ENCODE peak calls at places on chromosomes 16 and 17, in eight cellular contexts. E, Y, K, F, N, J, V and I are unnamed samples.

GRCh38 chr16:24257965-24258364 is 1.8 kb downstream of the CACNG3 start:
- DNase-seq in K (no peak), N (no peak), Y (peak), E (no peak), V (no peak), F (no peak), J (no peak), I (no peak)

GRCh38 chr16:57284206-57284951 is at the start of gene PLLP:
- DNase-seq in V (no peak), J (peak), N (peak), F (peak), E (peak), K (peak), Y (peak), I (no peak)

GRCh38 chr17:51999654-52000053 is 158.9 kb downstream of the CA10 start:
- DNase-seq in J (no peak), E (no peak), N (no peak), V (no peak), K (no peak), Y (no peak), F (no peak), I (no peak)

GRCh38 chr17:32801641-32802040 is 75.3 kb downstream of the MYO1D start:
- DNase-seq in V (no peak), J (no peak), F (no peak), Y (no peak), K (no peak), E (no peak), N (no peak), I (no peak)

GRCh38 chr17:1735418-1735817 is 7.3 kb upstream of the SERPINF2 start:
- DNase-seq in N (no peak), Y (no peak), J (no peak), E (no peak), K (no peak), F (no peak), V (no peak), I (no peak)

GRCh38 chr16:66746682-66747081 is 4.7 kb downstream of the DYNC1LI2 start:
- DNase-seq in V (no peak), F (no peak), N (peak), Y (peak), J (no peak), E (no peak), K (no peak), I (no peak)

GRCh38 chr17:82924214-82924613 is 84.4 kb upstream of the ZNF750 start:
- DNase-seq in E (no peak), F (no peak), Y (no peak), J (no peak), N (no peak), V (no peak), K (no peak), I (no peak)

GRCh38 chr17:55407641-55408566 is 13.7 kb downstream of the MMD start:
- DNase-seq in Y (no peak), N (no peak), J (no peak), V (no peak), F (no peak), K (no peak), E (no peak), I (no peak)

GRCh38 chr16:83956336-83957289 is 3.6 kb downstream of the OSGIN1 start:
- DNase-seq in E (peak), N (peak), J (peak), Y (peak), V (peak), F (peak), K (peak), I (peak)

GRCh38 chr17:69447726-69448125 is 33.2 kb downstream of the MAP2K6 start:
- DNase-seq in E (no peak), K (no peak), J (no peak), N (no peak), Y (no peak), F (no peak), V (no peak), I (no peak)

GRCh38 chr17:74730491-74731346 is 6.3 kb upstream of the RAB37 start:
- DNase-seq in K (no peak), F (no peak), V (no peak), N (peak), J (no peak), E (no peak), Y (no peak), I (no peak)

GRCh38 chr16:19179890-19180490 is 11.9 kb downstream of the SYT17 start:
- DNase-seq in V (no peak), N (peak), J (peak), E (peak), K (peak), Y (peak), F (peak), I (no peak)

GRCh38 chr16:80720759-80721470 is 83.5 kb downstream of the CDYL2 start:
- DNase-seq in K (peak), J (no peak), N (no peak), E (no peak), F (no peak), V (no peak), Y (no peak), I (no peak)

GRCh38 chr16:1870365-1871082 is 1.4 kb downstream of the MEIOB start:
- DNase-seq in F (no peak), V (peak), E (no peak), K (peak), N (no peak), J (no peak), Y (peak), I (no peak)

GRCh38 chr16:86252596-86252995 is 257.7 kb upstream of the FOXF1 start:
- DNase-seq in N (peak), J (peak), E (no peak), V (no peak), F (peak), K (no peak), Y (peak), I (no peak)

GRCh38 chr16:27317738-27318398 is 4.1 kb downstream of the IL4R start:
- DNase-seq in E (no peak), Y (no peak), K (no peak), N (peak), J (no peak), F (no peak), V (no peak), I (no peak)

GRCh38 chr17:66533572-66533971 is 231.2 kb downstream of the PRKCA start:
- DNase-seq in F (peak), V (peak), N (no peak), J (no peak), K (no peak), Y (no peak), E (no peak), I (no peak)

GRCh38 chr17:54945671-54946070 is 22.8 kb downstream of the COX11 start:
- DNase-seq in F (no peak), V (no peak), Y (peak), N (no peak), K (no peak), J (no peak), E (no peak), I (no peak)

GRCh38 chr17:66987059-66987616 is 22.6 kb downstream of the CACNG4 start:
- DNase-seq in J (no peak), F (no peak), V (no peak), K (no peak), E (no peak), Y (no peak), N (no peak), I (no peak)

GRCh38 chr16:65967376-65967775 is 399.1 kb upstream of the CDH5 start:
- DNase-seq in K (no peak), F (no peak), E (no peak), V (no peak), N (no peak), J (no peak), Y (no peak), I (no peak)

GRCh38 chr17:81256616-81257015 is 17.5 kb downstream of the NDUFAF8 start:
- DNase-seq in Y (peak), N (no peak), E (no peak), V (no peak), J (no peak), K (no peak), F (no peak), I (no peak)

GRCh38 chr17:66837226-66837625 is 2.3 kb downstream of the CACNG5 start:
- DNase-seq in K (no peak), F (no peak), V (no peak), N (no peak), Y (no peak), J (no peak), E (no peak), I (no peak)

GRCh38 chr16:66754819-66755218 is 3.4 kb upstream of the DYNC1LI2 start:
- DNase-seq in Y (no peak), N (no peak), V (no peak), J (no peak), K (no peak), F (no peak), E (no peak), I (no peak)

GRCh38 chr17:72592242-72592966 is 471.6 kb downstream of the SOX9 start:
- DNase-seq in N (peak), J (peak), K (peak), E (peak), V (peak), Y (peak), F (peak), I (no peak)

GRCh38 chr17:54063639-54064038 is 240.9 kb downstream of the KIF2B start:
- DNase-seq in N (no peak), V (no peak), J (no peak), Y (no peak), E (no peak), F (no peak), K (peak), I (no peak)

GRCh38 chr16:75555213-75555706 is 792 bp downstream of the TMEM231 start:
- DNase-seq in K (peak), E (peak), V (peak), N (peak), J (peak), F (peak), Y (peak), I (peak)

GRCh38 chr17:39167492-39167891 is 1.5 kb upstream of the ARL5C start:
- DNase-seq in K (no peak), E (no peak), N (no peak), J (no peak), Y (no peak), V (no peak), F (no peak), I (no peak)

GRCh38 chr17:49836111-49837030 is 11.5 kb downstream of the TAC4 start:
- DNase-seq in Y (peak), F (no peak), J (no peak), V (no peak), K (no peak), N (no peak), E (no peak), I (peak)

DNA sequence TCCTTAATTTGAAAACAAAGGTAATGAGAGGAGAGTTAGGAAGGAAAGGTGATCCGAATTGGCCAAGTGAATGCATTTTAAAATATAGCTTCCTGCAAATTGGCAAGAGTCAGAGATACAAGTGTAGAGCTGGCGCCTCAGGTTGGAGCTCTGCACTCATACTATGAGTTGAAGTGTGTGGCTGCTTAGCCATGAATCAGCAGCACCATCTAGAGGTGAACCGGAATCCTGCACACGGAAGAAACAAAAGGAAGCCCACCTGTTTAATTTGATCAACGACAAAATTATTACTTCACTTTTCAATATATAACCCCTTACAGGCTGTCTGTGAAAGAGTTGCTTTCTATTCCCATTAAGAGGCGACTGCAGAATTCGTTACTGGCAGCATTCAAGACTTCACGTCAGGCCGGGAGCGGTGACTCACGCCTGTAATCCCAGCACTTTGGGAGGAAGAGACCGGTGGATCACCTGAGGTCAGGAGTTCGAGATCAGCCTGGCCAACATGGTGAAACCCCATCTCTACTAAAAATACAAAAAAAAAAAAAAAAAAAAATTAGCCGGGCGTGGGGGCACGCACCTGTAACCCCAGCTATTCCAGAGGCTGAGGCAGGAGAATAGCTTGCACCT is 1253.7 kb upstream of the CDH8 start:
- DNase-seq in K (peak), J (peak), N (peak), E (peak), F (peak), V (no peak), Y (peak), I (no peak)
- TF ChIP-seq CTCF in K (peak), J (peak), N (peak), E (peak), F (peak), V (peak), Y (peak), I (no peak)

GRCh38 chr17:47427985-47428384 is 102.9 kb upstream of the NPEPPS start:
- DNase-seq in E (no peak), N (no peak), F (no peak), J (no peak), K (no peak), V (no peak), Y (no peak), I (no peak)

DNA sequence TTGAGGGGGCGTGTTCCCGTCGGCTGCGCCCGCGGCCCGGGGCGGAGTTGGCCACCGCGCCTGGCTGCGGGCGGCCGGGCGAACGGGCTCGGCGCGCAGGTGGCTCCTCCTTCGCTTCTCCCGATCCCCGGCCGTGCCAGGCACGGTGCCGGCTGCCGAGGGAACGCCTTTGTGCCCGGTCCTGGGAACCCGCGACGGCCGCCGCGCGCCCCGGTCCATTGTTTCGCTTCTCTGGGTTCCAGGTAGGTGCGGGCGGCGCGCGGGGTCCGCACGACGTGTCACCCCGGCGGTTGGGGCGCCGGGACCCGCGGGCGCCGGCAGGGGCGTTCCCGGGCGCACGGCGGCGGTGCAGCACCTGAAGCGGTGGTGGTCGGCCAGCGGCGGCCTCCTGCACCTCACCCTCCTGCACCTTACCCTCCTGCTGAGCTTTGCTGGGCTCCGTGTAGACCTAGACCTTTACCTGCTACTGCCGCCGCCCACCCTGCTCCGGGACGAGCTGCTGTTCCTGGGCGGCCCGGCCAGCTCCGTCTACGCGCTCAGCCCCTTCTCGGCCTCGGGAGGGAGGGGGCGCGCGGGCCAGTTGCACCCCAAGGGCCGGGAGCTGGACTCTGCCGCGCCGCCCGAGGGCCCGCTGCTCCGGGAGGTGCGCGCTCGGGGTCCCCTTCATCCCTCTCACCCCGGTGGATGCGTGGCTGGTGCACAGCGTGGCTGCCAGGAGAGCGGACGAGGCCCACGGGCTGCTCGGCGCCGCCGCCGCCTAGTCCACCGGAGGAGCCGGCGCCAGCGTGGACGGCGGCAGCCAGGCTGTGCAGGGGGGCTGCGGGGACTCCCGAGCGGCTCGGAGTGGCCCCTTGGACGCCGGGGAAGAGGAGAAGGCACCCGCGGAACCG is 99.9 kb downstream of the EFCAB13 start:
- DNase-seq in J (no peak), N (peak), F (peak), Y (peak), V (no peak), E (no peak), K (peak), I (no peak)
- TF ChIP-seq CTCF in J (no peak), N (no peak), F (no peak), Y (no peak), V (no peak), E (no peak), K (no peak), I (no peak)

DNA sequence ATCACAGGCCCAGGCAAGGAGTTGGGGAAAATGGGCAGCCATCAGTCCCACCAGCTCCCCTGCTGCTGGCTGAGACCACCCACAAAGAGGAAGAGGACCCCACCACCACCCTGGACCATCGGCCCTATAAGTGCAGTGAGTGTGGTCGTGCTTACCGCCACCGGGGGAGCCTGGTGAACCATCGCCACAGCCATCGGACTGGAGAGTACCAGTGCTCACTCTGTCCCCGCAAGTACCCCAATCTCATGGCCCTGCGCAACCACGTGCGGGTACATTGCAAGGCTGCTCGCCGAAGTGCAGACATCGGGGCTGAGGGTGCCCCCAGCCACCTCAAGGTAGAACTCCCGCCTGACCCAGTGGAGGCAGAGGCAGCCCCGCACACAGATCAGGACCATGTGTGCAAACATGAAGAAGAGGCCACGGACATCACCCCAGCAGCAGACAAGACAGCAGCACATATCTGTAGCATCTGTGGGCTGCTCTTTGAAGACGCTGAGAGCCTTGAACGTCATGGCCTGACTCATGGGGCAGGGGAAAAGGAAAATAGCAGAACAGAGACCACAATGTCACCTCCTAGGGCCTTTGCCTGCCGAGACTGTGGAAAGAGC is 3.5 kb downstream of the ZNF646 start:
- DNase-seq in K (no peak), E (no peak), F (no peak), V (no peak), N (no peak), Y (no peak), J (no peak), I (no peak)
- TF ChIP-seq CTCF in K (no peak), E (no peak), F (no peak), V (peak), N (no peak), Y (no peak), J (no peak), I (no peak)

DNA sequence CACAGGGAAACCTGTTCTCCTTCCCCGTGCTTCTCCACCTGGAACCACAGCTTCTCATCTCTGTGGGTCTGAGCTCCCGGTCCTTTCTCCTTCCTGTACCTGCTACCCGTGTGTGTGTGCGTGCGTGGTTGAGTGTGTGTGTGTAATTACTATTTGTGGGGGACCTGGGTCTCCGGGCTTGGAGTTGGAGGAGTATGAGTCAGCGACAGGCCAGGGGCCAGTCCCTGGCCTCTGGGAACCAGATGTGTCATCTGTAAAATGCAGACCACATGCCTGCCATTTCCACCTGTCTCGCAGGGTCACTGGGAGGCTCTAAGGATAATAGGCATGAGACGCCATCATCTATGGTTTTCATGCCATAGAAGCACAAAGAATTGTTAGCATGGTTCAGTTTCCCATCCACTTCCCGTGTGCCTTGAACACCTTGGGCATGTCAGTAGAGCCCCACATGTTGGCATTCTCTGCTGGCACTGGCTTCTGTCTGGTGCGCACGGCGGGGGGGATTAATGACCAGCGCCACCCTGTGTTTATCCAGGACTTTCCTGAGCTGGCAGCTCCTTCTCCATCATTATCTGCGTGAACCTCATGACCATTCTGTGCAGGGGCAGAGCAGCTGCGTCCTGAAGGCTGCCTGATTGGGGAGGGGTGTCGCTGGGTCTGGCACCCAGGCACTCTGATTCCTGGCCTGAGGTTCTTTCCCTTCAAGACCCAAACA is 1.5 kb downstream of the ZNF205 start:
- DNase-seq in Y (no peak), E (no peak), K (no peak), V (no peak), J (peak), F (no peak), N (no peak), I (no peak)
- TF ChIP-seq CTCF in Y (no peak), E (no peak), K (no peak), V (no peak), J (no peak), F (no peak), N (no peak), I (no peak)

DNA sequence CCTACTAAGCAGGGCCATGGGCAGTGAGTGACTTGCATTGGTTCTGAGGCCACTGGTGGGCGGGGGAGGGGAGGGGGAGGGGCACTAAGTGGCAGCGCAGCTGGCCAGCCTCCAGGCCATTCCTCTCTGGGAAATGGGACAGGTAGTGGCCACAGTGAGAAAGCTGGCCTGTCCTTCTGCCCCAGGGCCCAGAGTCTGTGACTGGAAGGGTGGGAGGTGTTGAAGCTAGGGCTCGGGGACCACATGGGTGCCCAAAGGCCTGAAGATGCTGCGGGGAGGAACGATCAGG is 370 bp upstream of the ALOX12B start:
- DNase-seq in E (no peak), N (no peak), F (no peak), J (no peak), K (no peak), Y (no peak), V (no peak), I (no peak)
- TF ChIP-seq CTCF in E (no peak), N (no peak), F (no peak), J (no peak), K (no peak), Y (no peak), V (no peak), I (no peak)

DNA sequence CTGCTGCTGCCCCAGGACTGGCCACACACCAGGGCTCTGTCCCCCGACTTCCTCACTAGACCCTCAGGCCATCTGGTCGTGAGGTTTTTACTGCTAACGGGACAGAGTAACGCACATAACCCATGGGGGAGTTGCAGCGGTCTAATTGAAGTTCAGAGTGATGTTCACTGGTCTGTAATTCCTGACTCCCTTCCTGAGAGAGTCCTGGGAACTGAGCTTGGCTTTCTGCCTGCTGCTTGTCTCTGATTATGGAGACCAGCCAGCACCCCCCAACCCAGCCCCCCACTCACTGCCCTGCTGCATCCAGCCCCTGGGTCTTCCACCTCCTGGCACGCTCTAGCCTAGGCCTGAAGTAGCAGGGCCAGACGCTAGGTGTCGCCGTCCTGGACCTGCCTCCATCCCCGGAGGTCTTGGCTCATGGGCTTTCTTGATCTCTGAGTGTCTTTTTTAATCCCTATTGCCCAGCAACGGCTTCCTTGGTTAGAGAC is 192.9 kb downstream of the CCDC182 start:
- DNase-seq in J (peak), E (no peak), F (peak), N (peak), K (peak), V (no peak), Y (peak), I (no peak)
- TF ChIP-seq CTCF in J (peak), E (peak), F (peak), N (peak), K (peak), V (peak), Y (peak), I (peak)

GRCh38 chr17:28365487-28365886 is 488 bp upstream of the SEBOX start:
- DNase-seq in E (no peak), K (no peak), F (no peak), J (no peak), Y (no peak), V (no peak), N (no peak), I (no peak)
- TF ChIP-seq CTCF in E (no peak), K (no peak), F (no peak), J (no peak), Y (no peak), V (no peak), N (no peak), I (no peak)